ENCODE peak calls at places on chromosomes 11 and 22, in ten cellular contexts. One of them, this sample, is unnamed.

GRCh38 chr11:78798567-78799170 is 224.0 kb upstream of the NARS2 start:
- DNase-seq in AG10803: peak
- DNase-seq in lung: peak
- DNase-seq in fibroblast of lung: peak
- DNase-seq in upper lobe of right lung: peak
- DNase-seq in foreskin fibroblast: peak
- DNase-seq in GM12865: peak
- DNase-seq in astrocyte of the spinal cord: peak
- DNase-seq in PC-3: peak
- DNase-seq in OCI-LY7: peak
- DNase-seq in this sample: peak

GRCh38 chr22:28029201-28029948 is 110.3 kb upstream of the PITPNB start:
- DNase-seq in AG10803: peak
- DNase-seq in lung: peak
- DNase-seq in fibroblast of lung: peak
- DNase-seq in upper lobe of right lung: peak
- DNase-seq in foreskin fibroblast: peak
- DNase-seq in GM12865: no peak
- DNase-seq in astrocyte of the spinal cord: peak
- DNase-seq in PC-3: peak
- DNase-seq in OCI-LY7: no peak
- DNase-seq in this sample: no peak

GRCh38 chr11:134609361-134610115 is 197.5 kb upstream of the B3GAT1 start:
- DNase-seq in AG10803: no peak
- DNase-seq in lung: no peak
- DNase-seq in fibroblast of lung: no peak
- DNase-seq in upper lobe of right lung: no peak
- DNase-seq in foreskin fibroblast: no peak
- DNase-seq in GM12865: no peak
- DNase-seq in astrocyte of the spinal cord: no peak
- DNase-seq in PC-3: no peak
- DNase-seq in OCI-LY7: no peak
- DNase-seq in this sample: no peak

GRCh38 chr11:15845261-15845660 is 511.1 kb downstream of the SOX6 start:
- DNase-seq in AG10803: no peak
- DNase-seq in lung: no peak
- DNase-seq in fibroblast of lung: no peak
- DNase-seq in upper lobe of right lung: no peak
- DNase-seq in foreskin fibroblast: no peak
- DNase-seq in GM12865: no peak
- DNase-seq in astrocyte of the spinal cord: no peak
- DNase-seq in PC-3: no peak
- DNase-seq in OCI-LY7: no peak
- DNase-seq in this sample: no peak

GRCh38 chr11:78921517-78921916 is 346.9 kb upstream of the NARS2 start:
- DNase-seq in AG10803: no peak
- DNase-seq in lung: no peak
- DNase-seq in fibroblast of lung: no peak
- DNase-seq in upper lobe of right lung: no peak
- DNase-seq in foreskin fibroblast: no peak
- DNase-seq in GM12865: no peak
- DNase-seq in astrocyte of the spinal cord: no peak
- DNase-seq in PC-3: no peak
- DNase-seq in OCI-LY7: no peak
- DNase-seq in this sample: no peak

GRCh38 chr22:25774575-25775026 is 32.6 kb downstream of the MYO18B start:
- DNase-seq in AG10803: no peak
- DNase-seq in lung: no peak
- DNase-seq in fibroblast of lung: no peak
- DNase-seq in upper lobe of right lung: no peak
- DNase-seq in foreskin fibroblast: no peak
- DNase-seq in GM12865: peak
- DNase-seq in astrocyte of the spinal cord: no peak
- DNase-seq in PC-3: peak
- DNase-seq in OCI-LY7: peak
- DNase-seq in this sample: no peak

GRCh38 chr11:27319065-27319464 is 44.0 kb downstream of the CCDC34 start:
- DNase-seq in AG10803: peak
- DNase-seq in lung: no peak
- DNase-seq in fibroblast of lung: no peak
- DNase-seq in upper lobe of right lung: no peak
- DNase-seq in foreskin fibroblast: peak
- DNase-seq in GM12865: peak
- DNase-seq in astrocyte of the spinal cord: peak
- DNase-seq in PC-3: peak
- DNase-seq in OCI-LY7: no peak
- DNase-seq in this sample: peak

GRCh38 chr11:95307310-95307709 is 76.3 kb upstream of the SESN3 start:
- DNase-seq in AG10803: no peak
- DNase-seq in lung: no peak
- DNase-seq in fibroblast of lung: no peak
- DNase-seq in upper lobe of right lung: no peak
- DNase-seq in foreskin fibroblast: no peak
- DNase-seq in GM12865: no peak
- DNase-seq in astrocyte of the spinal cord: no peak
- DNase-seq in PC-3: no peak
- DNase-seq in OCI-LY7: no peak
- DNase-seq in this sample: no peak

GRCh38 chr11:64759722-64760719 is at the start of gene PYGM:
- DNase-seq in AG10803: no peak
- DNase-seq in lung: no peak
- DNase-seq in fibroblast of lung: peak
- DNase-seq in upper lobe of right lung: peak
- DNase-seq in foreskin fibroblast: no peak
- DNase-seq in GM12865: no peak
- DNase-seq in astrocyte of the spinal cord: no peak
- DNase-seq in PC-3: peak
- DNase-seq in OCI-LY7: no peak
- DNase-seq in this sample: peak

GRCh38 chr11:75223954-75224643 is 16.5 kb upstream of the TPBGL start:
- DNase-seq in AG10803: no peak
- DNase-seq in lung: no peak
- DNase-seq in fibroblast of lung: no peak
- DNase-seq in upper lobe of right lung: peak
- DNase-seq in foreskin fibroblast: no peak
- DNase-seq in GM12865: no peak
- DNase-seq in astrocyte of the spinal cord: no peak
- DNase-seq in PC-3: peak
- DNase-seq in OCI-LY7: no peak
- DNase-seq in this sample: no peak
- TF ChIP-seq CTCF in AG10803: no peak
- TF ChIP-seq CTCF in lung: no peak
- TF ChIP-seq CTCF in fibroblast of lung: no peak
- TF ChIP-seq CTCF in upper lobe of right lung: no peak
- TF ChIP-seq CTCF in foreskin fibroblast: no peak
- TF ChIP-seq CTCF in GM12865: no peak
- TF ChIP-seq CTCF in astrocyte of the spinal cord: no peak
- TF ChIP-seq CTCF in PC-3: peak
- TF ChIP-seq CTCF in OCI-LY7: no peak
- TF ChIP-seq CTCF in this sample: no peak

GRCh38 chr11:122155001-122155400 is 39.0 kb upstream of the BLID start:
- DNase-seq in AG10803: no peak
- DNase-seq in lung: no peak
- DNase-seq in fibroblast of lung: no peak
- DNase-seq in upper lobe of right lung: no peak
- DNase-seq in foreskin fibroblast: no peak
- DNase-seq in GM12865: no peak
- DNase-seq in astrocyte of the spinal cord: no peak
- DNase-seq in PC-3: peak
- DNase-seq in OCI-LY7: no peak
- DNase-seq in this sample: no peak
- H3K4me3 ChIP-seq in AG10803: no peak
- H3K4me3 ChIP-seq in lung: no peak
- H3K4me3 ChIP-seq in fibroblast of lung: peak
- H3K4me3 ChIP-seq in upper lobe of right lung: no peak
- H3K4me3 ChIP-seq in foreskin fibroblast: no peak
- H3K4me3 ChIP-seq in GM12865: no peak
- H3K4me3 ChIP-seq in astrocyte of the spinal cord: no peak
- H3K4me3 ChIP-seq in PC-3: peak
- H3K4me3 ChIP-seq in OCI-LY7: no peak
- H3K4me3 ChIP-seq in this sample: no peak

DNA sequence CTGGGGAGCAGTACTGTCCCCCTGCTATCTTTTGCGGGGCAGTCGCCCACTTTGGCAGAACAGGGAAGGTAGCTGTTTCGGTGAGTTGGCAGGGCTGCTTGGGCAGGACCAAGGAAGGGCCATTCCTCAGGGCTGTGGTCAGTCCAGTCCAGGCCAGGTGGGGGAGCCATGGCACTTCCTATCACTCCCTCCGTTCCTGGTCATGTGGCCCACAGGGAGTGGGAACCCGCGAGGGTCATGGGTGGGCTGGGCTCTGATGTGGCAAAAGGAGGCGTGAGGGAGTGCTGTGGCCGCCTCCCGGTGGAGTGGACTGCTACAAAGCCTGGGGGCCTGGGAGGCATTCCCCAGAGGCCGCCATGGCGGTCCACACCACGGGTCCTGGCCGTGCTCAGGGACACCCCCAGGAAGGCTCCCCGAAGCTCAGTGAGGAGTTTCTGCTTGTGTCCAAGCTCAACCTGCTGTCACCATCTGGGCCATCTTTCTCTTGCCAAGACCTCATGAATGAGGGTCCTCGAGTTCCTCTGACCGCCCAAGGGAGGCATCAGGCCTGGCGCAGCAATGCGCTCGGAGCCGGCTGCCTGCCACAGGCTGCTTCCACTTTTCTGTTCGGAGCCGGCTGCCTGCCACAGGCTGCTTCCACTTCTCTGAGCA is 11.9 kb downstream of the CHID1 start:
- DNase-seq in AG10803: no peak
- DNase-seq in lung: no peak
- DNase-seq in fibroblast of lung: peak
- DNase-seq in upper lobe of right lung: no peak
- DNase-seq in foreskin fibroblast: no peak
- DNase-seq in GM12865: no peak
- DNase-seq in astrocyte of the spinal cord: no peak
- DNase-seq in PC-3: no peak
- DNase-seq in OCI-LY7: no peak
- DNase-seq in this sample: peak
- TF ChIP-seq CTCF in AG10803: peak
- TF ChIP-seq CTCF in lung: no peak
- TF ChIP-seq CTCF in fibroblast of lung: no peak
- TF ChIP-seq CTCF in upper lobe of right lung: peak
- TF ChIP-seq CTCF in foreskin fibroblast: no peak
- TF ChIP-seq CTCF in GM12865: no peak
- TF ChIP-seq CTCF in astrocyte of the spinal cord: peak
- TF ChIP-seq CTCF in PC-3: no peak
- TF ChIP-seq CTCF in OCI-LY7: no peak
- TF ChIP-seq CTCF in this sample: peak

GRCh38 chr22:30968015-30968923 is at the start of gene MORC2:
- DNase-seq in AG10803: no peak
- DNase-seq in lung: no peak
- DNase-seq in fibroblast of lung: no peak
- DNase-seq in upper lobe of right lung: peak
- DNase-seq in foreskin fibroblast: no peak
- DNase-seq in GM12865: peak
- DNase-seq in astrocyte of the spinal cord: peak
- DNase-seq in PC-3: peak
- DNase-seq in OCI-LY7: no peak
- DNase-seq in this sample: peak
- H3K4me3 ChIP-seq in AG10803: peak
- H3K4me3 ChIP-seq in lung: peak
- H3K4me3 ChIP-seq in fibroblast of lung: peak
- H3K4me3 ChIP-seq in upper lobe of right lung: peak
- H3K4me3 ChIP-seq in foreskin fibroblast: peak
- H3K4me3 ChIP-seq in GM12865: peak
- H3K4me3 ChIP-seq in astrocyte of the spinal cord: peak
- H3K4me3 ChIP-seq in PC-3: peak
- H3K4me3 ChIP-seq in OCI-LY7: peak
- H3K4me3 ChIP-seq in this sample: peak

GRCh38 chr22:22184277-22184807 is 60.2 kb upstream of the VPREB1 start:
- DNase-seq in AG10803: no peak
- DNase-seq in lung: no peak
- DNase-seq in fibroblast of lung: no peak
- DNase-seq in upper lobe of right lung: no peak
- DNase-seq in foreskin fibroblast: no peak
- DNase-seq in GM12865: no peak
- DNase-seq in astrocyte of the spinal cord: no peak
- DNase-seq in PC-3: no peak
- DNase-seq in OCI-LY7: no peak
- DNase-seq in this sample: no peak
- TF ChIP-seq CTCF in AG10803: no peak
- TF ChIP-seq CTCF in lung: no peak
- TF ChIP-seq CTCF in fibroblast of lung: no peak
- TF ChIP-seq CTCF in upper lobe of right lung: no peak
- TF ChIP-seq CTCF in foreskin fibroblast: no peak
- TF ChIP-seq CTCF in GM12865: no peak
- TF ChIP-seq CTCF in astrocyte of the spinal cord: no peak
- TF ChIP-seq CTCF in PC-3: no peak
- TF ChIP-seq CTCF in OCI-LY7: no peak
- TF ChIP-seq CTCF in this sample: no peak